ENCODE peak calls at places on chromosomes 16 and 17, in nine cellular contexts. B is H7; K is astrocyte; D is CD8-positive, alpha-beta T cell; W is CD4-positive, alpha-beta memory T cell; Q is endodermal cell; G is DND-41; F is uterus; P is pancreas. H is an unnamed sample.

GRCh38 chr16:54503011-54503410 is 216.4 kb upstream of the IRX3 start:
- DNase-seq in B (no peak), K (no peak), D (no peak), W (no peak), Q (no peak), G (no peak), F (no peak), P (no peak), H (no peak)

GRCh38 chr16:70160388-70160787 is 13.2 kb upstream of the CLEC18C start:
- DNase-seq in B (no peak), K (no peak), D (no peak), W (no peak), Q (no peak), G (no peak), F (no peak), P (no peak), H (no peak)

GRCh38 chr17:309361-309888 is 43.2 kb downstream of the RPH3AL start:
- DNase-seq in B (peak; percentile 87), K (no peak), D (no peak), W (no peak), Q (peak; percentile 93), G (peak; percentile 47), F (no peak), P (no peak), H (no peak)

GRCh38 chr16:74735554-74735953 is 34.9 kb upstream of the MLKL start:
- DNase-seq in B (no peak), K (no peak), D (no peak), W (no peak), Q (no peak), G (no peak), F (no peak), P (no peak), H (no peak)

GRCh38 chr17:67708378-67708777 is 9.4 kb upstream of the NOL11 start:
- DNase-seq in B (no peak), K (no peak), D (no peak), W (no peak), Q (no peak), G (no peak), F (no peak), P (no peak), H (no peak)

GRCh38 chr17:79664925-79665738 is 54.3 kb upstream of the RBFOX3 start:
- DNase-seq in B (peak; percentile 79), K (no peak), D (no peak), W (no peak), Q (peak; percentile 86), G (no peak), F (peak; percentile 91), P (peak; percentile 84), H (no peak)

GRCh38 chr17:73646409-73647305 is 2.4 kb upstream of the SDK2 start:
- DNase-seq in B (peak; percentile 82), K (no peak), D (no peak), W (no peak), Q (peak; percentile 86), G (no peak), F (no peak), P (no peak), H (no peak)

GRCh38 chr16:48524348-48525200 is 85.4 kb downstream of the N4BP1 start:
- DNase-seq in B (no peak), K (no peak), D (no peak), W (no peak), Q (no peak), G (no peak), F (no peak), P (no peak), H (no peak)

GRCh38 chr16:67277294-67277998 is 1.9 kb upstream of the PLEKHG4 start:
- DNase-seq in B (no peak), K (peak; percentile 99), D (no peak), W (no peak), Q (no peak), G (no peak), F (peak; percentile 67), P (no peak), H (peak; percentile 98)

GRCh38 chr16:81478876-81479496 is 34.4 kb downstream of the CMIP start:
- DNase-seq in B (no peak), K (no peak), D (no peak), W (no peak), Q (no peak), G (no peak), F (no peak), P (peak; percentile 69), H (no peak)

GRCh38 chr16:3599121-3599520 is 12.3 kb downstream of the SLX4 start:
- DNase-seq in B (peak; percentile 25), K (no peak), D (no peak), W (no peak), Q (no peak), G (no peak), F (no peak), P (no peak), H (no peak)

GRCh38 chr16:86345521-86345920 is 164.8 kb upstream of the FOXF1 start:
- DNase-seq in B (peak; percentile 59), K (no peak), D (no peak), W (no peak), Q (no peak), G (no peak), F (no peak), P (no peak), H (no peak)

GRCh38 chr17:29179232-29180036 is 764 bp downstream of the MYO18A start:
- DNase-seq in B (peak; percentile 93), K (no peak), D (no peak), W (no peak), Q (peak; percentile 98), G (peak; percentile 18), F (peak; percentile 43), P (peak; percentile 83), H (no peak)

GRCh38 chr16:79784007-79784406 is 183.5 kb upstream of the MAF start:
- DNase-seq in B (no peak), K (no peak), D (no peak), W (no peak), Q (no peak), G (no peak), F (no peak), P (no peak), H (no peak)

GRCh38 chr17:3535253-3535995 is 22.2 kb downstream of the TRPV3 start:
- DNase-seq in B (peak; percentile 95), K (peak; percentile 64), D (peak; percentile 31), W (peak; percentile 51), Q (peak; percentile 94), G (no peak), F (no peak), P (peak; percentile 45), H (no peak)

GRCh38 chr17:28391401-28391800 is 14.6 kb downstream of the SLC46A1 start:
- DNase-seq in B (no peak), K (no peak), D (no peak), W (no peak), Q (no peak), G (no peak), F (no peak), P (no peak), H (no peak)

GRCh38 chr17:55577011-55577586 is 65.8 kb upstream of the SMIM36 start:
- DNase-seq in B (no peak), K (peak; percentile 78), D (no peak), W (peak; percentile 54), Q (no peak), G (peak; percentile 41), F (peak; percentile 44), P (no peak), H (peak; percentile 86)

GRCh38 chr17:74529243-74529642 is 2.0 kb downstream of the CD300LB start:
- DNase-seq in B (no peak), K (no peak), D (no peak), W (no peak), Q (no peak), G (no peak), F (no peak), P (no peak), H (no peak)

GRCh38 chr16:30760577-30761426 is 1.1 kb downstream of the CFAP119 start:
- DNase-seq in B (no peak), K (no peak), D (no peak), W (no peak), Q (no peak), G (no peak), F (no peak), P (no peak), H (no peak)

GRCh38 chr17:21089933-21090888 is 36.6 kb upstream of the DHRS7B start:
- DNase-seq in B (no peak), K (no peak), D (no peak), W (no peak), Q (no peak), G (no peak), F (no peak), P (no peak), H (no peak)
- H3K36me3 ChIP-seq in B (no peaks in the 10 kb centered on the region), K (no peaks in the 10 kb centered on the region), D (no peaks in the 10 kb centered on the region), W (no peaks in the 10 kb centered on the region), Q (no peaks in the 10 kb centered on the region), G (no peaks in the 10 kb centered on the region), F (no peaks in the 10 kb centered on the region), P (no peaks in the 10 kb centered on the region), H (no peaks in the 10 kb centered on the region)

GRCh38 chr16:1966460-1966859 is at the start of gene RNF151:
- DNase-seq in B (no peak), K (no peak), D (no peak), W (no peak), Q (no peak), G (no peak), F (no peak), P (no peak), H (no peak)
- H3K4me3 ChIP-seq in B (peak within 1 kb of the TSS; percentile 97), K (peak within 1 kb of the TSS; percentile 91), D (peak within 1 kb of the TSS; percentile 99), W (no peak within 1 kb of the TSS), Q (peak within 1 kb of the TSS; percentile 93), G (peak within 1 kb of the TSS; percentile 47), F (no peak within 1 kb of the TSS), P (peak within 1 kb of the TSS; percentile 80), H (peak within 1 kb of the TSS; percentile 81)

GRCh38 chr17:4833941-4834501 is 881 bp downstream of the MINK1 start:
- DNase-seq in B (no peak), K (peak; percentile 33), D (no peak), W (no peak), Q (peak; percentile 71), G (peak; percentile 36), F (no peak), P (peak; percentile 21), H (no peak)

GRCh38 chr17:4838306-4838785 is 5.2 kb downstream of the MINK1 start:
- DNase-seq in B (no peak), K (no peak), D (no peak), W (no peak), Q (no peak), G (no peak), F (no peak), P (no peak), H (no peak)

GRCh38 chr17:4837471-4838305 is 4.5 kb downstream of the MINK1 start:
- DNase-seq in B (no peak), K (no peak), D (no peak), W (no peak), Q (no peak), G (no peak), F (no peak), P (no peak), H (no peak)

GRCh38 chr17:4834621-4835020 is 1.5 kb downstream of the MINK1 start:
- DNase-seq in B (no peak), K (no peak), D (no peak), W (no peak), Q (no peak), G (no peak), F (no peak), P (peak; percentile 57), H (no peak)

GRCh38 chr17:4836221-4836620 is 3.1 kb downstream of the MINK1 start:
- DNase-seq in B (no peak), K (no peak), D (no peak), W (no peak), Q (no peak), G (no peak), F (no peak), P (no peak), H (no peak)
- H3K36me3 ChIP-seq in B (peaks cover 2% of the 10 kb centered on the region), K (no peaks in the 10 kb centered on the region), D (no peaks in the 10 kb centered on the region), W (peaks cover 3% of the 10 kb centered on the region), Q (no peaks in the 10 kb centered on the region), G (peaks cover 6% of the 10 kb centered on the region), F (no peaks in the 10 kb centered on the region), P (no peaks in the 10 kb centered on the region), H (no peaks in the 10 kb centered on the region)

GRCh38 chr17:48960834-48961515 is 7.4 kb downstream of the GIP start:
- DNase-seq in B (peak; percentile 72), K (no peak), D (no peak), W (no peak), Q (peak; percentile 82), G (no peak), F (no peak), P (no peak), H (no peak)
- H3K4me3 ChIP-seq in B (no peak overlapping the region), K (no peak overlapping the region), D (no peak overlapping the region), W (no peak overlapping the region), Q (no peak overlapping the region), G (no peak overlapping the region), F (no peak overlapping the region), P (no peak overlapping the region), H (no peak overlapping the region)